ENCODE peak calls at places on chromosomes 6 and 20, in nine cellular contexts. Y, T, J, A, F, R, V, K and I are unnamed samples.

GRCh38 chr6:117440558-117441525 is 15.1 kb upstream of the ROS1 start:
- DNase-seq in K (no peak), V (peak), T (peak), F (no peak), Y (no peak), A (no peak), J (no peak), R (no peak), I (no peak)

GRCh38 chr6:150177260-150178246 is 34.7 kb downstream of the PPP1R14C start:
- DNase-seq in J (no peak), F (no peak), V (no peak), A (peak), R (no peak), K (no peak), T (no peak), Y (no peak), I (no peak)

GRCh38 chr6:125008261-125008671 is 46.0 kb downstream of the RNF217 start:
- DNase-seq in K (no peak), R (no peak), T (no peak), Y (no peak), V (no peak), J (no peak), A (no peak), F (no peak), I (no peak)

GRCh38 chr6:158646023-158646888 is 1.7 kb upstream of the DYNLT1 start:
- DNase-seq in A (no peak), Y (no peak), J (no peak), R (peak), F (no peak), T (no peak), V (no peak), K (no peak), I (no peak)

GRCh38 chr20:43751167-43752050 is 24.6 kb upstream of the GTSF1L start:
- DNase-seq in V (peak), Y (no peak), A (no peak), R (no peak), K (no peak), J (peak), T (peak), F (no peak), I (no peak)

GRCh38 chr6:63368347-63368746 is 48.6 kb upstream of the LGSN start:
- DNase-seq in F (no peak), J (no peak), R (no peak), K (no peak), V (no peak), T (no peak), A (no peak), Y (no peak), I (no peak)

GRCh38 chr6:116158641-116159040 is 32.7 kb upstream of the COL10A1 start:
- DNase-seq in A (no peak), Y (no peak), V (no peak), R (no peak), K (no peak), J (no peak), F (no peak), T (no peak), I (no peak)

GRCh38 chr6:49668083-49668511 is 31.5 kb upstream of the RHAG start:
- DNase-seq in V (no peak), K (peak), J (no peak), A (no peak), F (no peak), Y (no peak), T (no peak), R (no peak), I (peak)

GRCh38 chr6:112665114-112665513 is 318.0 kb downstream of the RFPL4B start:
- DNase-seq in Y (no peak), V (no peak), F (no peak), A (no peak), R (no peak), J (no peak), K (no peak), T (no peak), I (no peak)

GRCh38 chr20:53617791-53618489 is 24.3 kb upstream of the ZNF217 start:
- DNase-seq in V (no peak), R (peak), K (no peak), A (no peak), T (no peak), J (no peak), F (no peak), Y (no peak), I (no peak)

GRCh38 chr6:118787746-118788419 is 106.1 kb upstream of the ASF1A start:
- DNase-seq in J (no peak), K (no peak), A (no peak), F (peak), Y (no peak), V (no peak), R (no peak), T (no peak), I (no peak)

GRCh38 chr6:105767541-105767940 is 318.6 kb upstream of the PRDM1 start:
- DNase-seq in R (no peak), J (no peak), K (no peak), V (no peak), Y (no peak), F (no peak), A (no peak), T (no peak), I (no peak)

GRCh38 chr6:125341460-125341859 is 39.7 kb upstream of the HDDC2 start:
- DNase-seq in K (no peak), J (no peak), Y (no peak), F (no peak), V (no peak), T (no peak), A (no peak), R (no peak), I (no peak)

GRCh38 chr6:161227004-161227950 is 46.6 kb downstream of the AGPAT4 start:
- DNase-seq in T (no peak), V (no peak), R (no peak), F (no peak), K (no peak), Y (no peak), J (no peak), A (no peak), I (no peak)

GRCh38 chr20:2289475-2289874 is 6.3 kb upstream of the TGM3 start:
- DNase-seq in T (no peak), Y (no peak), K (no peak), F (no peak), V (no peak), R (peak), A (no peak), J (peak), I (no peak)

GRCh38 chr6:20213271-20213798 is 1.1 kb upstream of the MBOAT1 start:
- DNase-seq in R (no peak), K (no peak), J (no peak), A (no peak), V (no peak), T (no peak), F (no peak), Y (no peak), I (no peak)

GRCh38 chr6:163264662-163265035 is 149.9 kb upstream of the QKI start:
- DNase-seq in R (no peak), K (no peak), F (no peak), A (no peak), T (no peak), V (no peak), J (no peak), Y (no peak), I (no peak)

GRCh38 chr20:38200646-38201045 is 35.6 kb upstream of the TGM2 start:
- DNase-seq in F (no peak), R (no peak), K (no peak), Y (no peak), T (no peak), V (no peak), A (no peak), J (no peak), I (no peak)

GRCh38 chr6:126939784-126940183 is 178.7 kb upstream of the RSPO3 start:
- DNase-seq in A (no peak), T (no peak), V (no peak), K (no peak), J (no peak), F (no peak), Y (no peak), R (no peak), I (no peak)

GRCh38 chr6:21371676-21372161 is 221.8 kb upstream of the SOX4 start:
- DNase-seq in Y (no peak), T (peak), V (peak), F (no peak), K (no peak), R (no peak), J (no peak), A (no peak), I (peak)

GRCh38 chr6:26020291-26020982 is 57.8 kb downstream of the TRIM38 start:
- DNase-seq in V (peak), T (peak), K (peak), R (peak), F (peak), J (peak), Y (peak), A (peak), I (no peak)

GRCh38 chr6:2275207-2275891 is 29.9 kb upstream of the GMDS start:
- DNase-seq in K (no peak), V (no peak), F (no peak), Y (no peak), T (no peak), R (no peak), A (no peak), J (no peak), I (peak)

GRCh38 chr20:34083137-34083536 is 28.9 kb downstream of the EIF2S2 start:
- DNase-seq in Y (no peak), J (no peak), F (peak), K (peak), R (peak), T (no peak), A (peak), V (peak), I (peak)

GRCh38 chr6:127796713-127797112 is 104.1 kb downstream of the THEMIS start:
- DNase-seq in R (no peak), Y (no peak), F (no peak), V (no peak), K (no peak), J (no peak), A (no peak), T (no peak), I (no peak)

GRCh38 chr6:71496018-71496800 is 207.6 kb downstream of the OGFRL1 start:
- DNase-seq in Y (no peak), T (no peak), F (no peak), K (no peak), A (no peak), R (no peak), V (no peak), J (peak), I (no peak)

GRCh38 chr20:25252686-25253421 is 5.0 kb downstream of the PYGB start:
- DNase-seq in K (no peak), T (no peak), A (no peak), F (no peak), J (no peak), R (peak), V (no peak), Y (peak), I (no peak)

GRCh38 chr6:168452685-168453377 is 11.8 kb downstream of the SMOC2 start:
- DNase-seq in J (no peak), F (no peak), V (no peak), A (peak), T (no peak), R (peak), Y (no peak), K (no peak), I (no peak)

GRCh38 chr6:157097255-157097936 is 225.9 kb downstream of the TMEM242 start:
- DNase-seq in R (no peak), V (no peak), K (no peak), F (no peak), T (no peak), Y (no peak), J (no peak), A (no peak), I (no peak)

GRCh38 chr20:46057856-46058655 is 29.0 kb downstream of the SLC12A5 start:
- DNase-seq in A (peak), J (no peak), F (peak), V (no peak), T (no peak), R (peak), Y (no peak), K (no peak), I (no peak)

GRCh38 chr6:46174904-46175303 is 4.1 kb upstream of the ENPP5 start:
- DNase-seq in R (no peak), A (no peak), T (no peak), J (no peak), V (no peak), Y (no peak), F (no peak), K (no peak), I (no peak)

GRCh38 chr20:5191829-5192569 is 65.2 kb downstream of the CDS2 start:
- DNase-seq in V (peak), Y (peak), K (peak), J (peak), R (no peak), F (no peak), T (peak), A (no peak), I (no peak)

GRCh38 chr20:57678340-57678739 is 31.5 kb downstream of the PMEPA1 start:
- DNase-seq in Y (peak), T (no peak), K (no peak), A (no peak), V (no peak), F (no peak), R (no peak), J (peak), I (no peak)

GRCh38 chr6:133648576-133648975 is 240.3 kb upstream of the TCF21 start:
- DNase-seq in F (no peak), A (no peak), Y (no peak), T (no peak), V (no peak), R (no peak), K (no peak), J (no peak), I (no peak)

GRCh38 chr6:133641111-133641510 is 247.8 kb upstream of the TCF21 start:
- DNase-seq in R (no peak), T (no peak), V (no peak), A (no peak), K (no peak), F (no peak), J (no peak), Y (no peak), I (no peak)

GRCh38 chr6:133645000-133645619 is 243.8 kb upstream of the TCF21 start:
- DNase-seq in Y (no peak), T (no peak), R (no peak), A (no peak), F (no peak), K (no peak), J (no peak), V (no peak), I (peak)

GRCh38 chr6:133644548-133644947 is 244.4 kb upstream of the TCF21 start:
- DNase-seq in R (no peak), A (no peak), Y (no peak), J (no peak), T (no peak), V (no peak), F (no peak), K (no peak), I (no peak)

GRCh38 chr6:133646021-133646682 is 242.8 kb upstream of the TCF21 start:
- DNase-seq in V (peak), T (peak), A (no peak), Y (no peak), J (no peak), R (no peak), F (no peak), K (no peak), I (peak)
- H3K4me3 ChIP-seq in V (no peak), T (no peak), A (no peak), Y (no peak), J (no peak), R (no peak), F (no peak), K (no peak), I (no peak)

GRCh38 chr20:40090236-40090635 is 598.8 kb downstream of the MAFB start:
- DNase-seq in V (no peak), J (no peak), Y (no peak), K (no peak), F (no peak), R (no peak), T (no peak), A (no peak), I (no peak)
- TF ChIP-seq CTCF in V (no peak), J (no peak), Y (no peak), K (no peak), F (no peak), R (no peak), T (no peak), A (no peak), I (no peak)

DNA sequence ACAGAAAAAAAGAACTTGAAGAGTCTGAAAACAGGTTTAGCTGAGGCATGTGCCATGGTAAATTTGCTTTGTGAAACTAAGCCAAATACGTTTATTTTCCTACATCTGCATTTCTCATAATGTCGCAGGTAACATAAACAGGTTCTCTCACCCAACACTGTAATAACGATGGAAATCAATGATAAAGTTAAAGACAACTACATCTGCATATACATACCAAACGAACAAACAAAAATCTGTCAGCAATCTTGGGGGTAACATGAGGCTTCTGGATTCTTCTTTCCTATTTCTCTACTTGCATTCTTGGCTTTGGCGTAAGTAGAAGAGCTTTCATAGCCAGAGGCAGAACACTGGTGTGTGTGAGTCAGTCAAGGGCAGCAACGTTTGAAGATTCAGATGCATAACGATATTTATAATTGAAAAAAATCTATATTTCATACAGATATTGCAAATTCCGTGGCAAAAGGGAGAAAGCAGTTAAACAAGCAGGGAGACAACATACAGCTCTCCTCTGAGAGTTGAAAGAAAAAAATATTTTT is 195.1 kb downstream of the EDN1 start:
- DNase-seq in F (no peak), V (no peak), T (no peak), R (no peak), Y (no peak), J (no peak), A (no peak), K (no peak), I (no peak)
- H3K4me3 ChIP-seq in F (no peak), V (no peak), T (no peak), R (no peak), Y (no peak), J (no peak), A (no peak), K (no peak), I (no peak)

GRCh38 chr6:7216941-7217621 is 95.9 kb downstream of the SSR1 start:
- DNase-seq in Y (no peak), K (no peak), R (no peak), V (no peak), T (no peak), A (peak), F (peak), J (no peak), I (peak)
- TF ChIP-seq CTCF in Y (peak), K (no peak), R (no peak), V (no peak), T (no peak), A (no peak), F (no peak), J (no peak), I (peak)

GRCh38 chr6:76681781-76682180 is 609.3 kb upstream of the IMPG1 start:
- DNase-seq in Y (no peak), A (no peak), F (no peak), K (no peak), R (no peak), J (no peak), V (no peak), T (no peak), I (no peak)
- H3K4me3 ChIP-seq in Y (no peak), A (no peak), F (no peak), K (no peak), R (no peak), J (no peak), V (no peak), T (no peak), I (no peak)

GRCh38 chr6:4853349-4853748 is 77.1 kb downstream of the CDYL start:
- DNase-seq in V (no peak), F (no peak), Y (no peak), T (no peak), R (no peak), J (no peak), K (no peak), A (no peak), I (no peak)

GRCh38 chr6:4853782-4854511 is 77.7 kb downstream of the CDYL start:
- DNase-seq in J (no peak), T (no peak), R (no peak), Y (no peak), A (no peak), K (no peak), F (no peak), V (no peak), I (no peak)

GRCh38 chr6:4860387-4860786 is 84.2 kb downstream of the CDYL start:
- DNase-seq in J (no peak), T (no peak), K (no peak), V (no peak), R (no peak), Y (no peak), F (no peak), A (no peak), I (no peak)

GRCh38 chr6:4858194-4859028 is 82.2 kb downstream of the CDYL start:
- DNase-seq in Y (no peak), A (no peak), R (no peak), V (no peak), K (no peak), J (no peak), F (no peak), T (no peak), I (no peak)

DNA sequence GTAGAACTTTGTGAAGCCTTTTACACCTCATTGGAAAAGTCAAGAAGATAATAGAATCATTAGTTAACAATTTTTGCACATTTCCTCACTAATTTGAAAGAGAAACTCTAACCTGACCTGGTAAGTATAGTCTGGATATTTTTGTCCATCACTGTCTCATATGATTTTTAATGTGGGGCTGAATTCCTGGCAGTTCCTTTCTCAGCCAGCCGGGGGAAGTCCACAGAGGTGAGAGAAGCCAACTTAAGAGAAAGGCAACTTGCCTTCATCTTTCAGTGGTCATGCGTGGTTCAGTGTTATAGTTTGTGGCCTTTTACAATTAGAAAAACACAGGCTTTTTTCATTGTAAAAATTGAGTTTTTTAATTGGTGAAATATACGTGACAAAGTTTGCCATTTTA is 80.6 kb downstream of the CDYL start:
- DNase-seq in T (no peak), J (no peak), A (no peak), R (no peak), V (no peak), F (no peak), Y (peak), K (no peak), I (no peak)
- TF ChIP-seq CTCF in T (peak), J (peak), A (no peak), R (no peak), V (no peak), F (no peak), Y (no peak), K (no peak), I (peak)